ENCODE peak calls at places on chromosome 11, in four cellular contexts. V, A, J and H are unnamed samples.

GRCh38 chr11:46237248-46238077 is 40.0 kb upstream of the CREB3L1 start:
- DNase-seq in V (no peak), A (peak; percentile 90), J (peak; percentile 46), H (no peak)

GRCh38 chr11:81658722-81659121 is 1074.9 kb downstream of the FAM181B start:
- DNase-seq in V (no peak), A (peak; percentile 13), J (no peak), H (no peak)

GRCh38 chr11:32113200-32113599 is 22.3 kb downstream of the RCN1 start:
- DNase-seq in V (no peak), A (no peak), J (no peak), H (no peak)

GRCh38 chr11:68337399-68337835 is 25.0 kb downstream of the LRP5 start:
- DNase-seq in V (no peak), A (no peak), J (no peak), H (no peak)

GRCh38 chr11:2847511-2847910 is 38.1 kb downstream of the CDKN1C start:
- DNase-seq in V (no peak), A (no peak), J (no peak), H (no peak)

GRCh38 chr11:133928628-133929059 is 28.1 kb downstream of the IGSF9B start:
- DNase-seq in V (no peak), A (no peak), J (peak; percentile 68), H (no peak)

GRCh38 chr11:63590024-63590788 is 24.0 kb downstream of the PLAAT3 start:
- DNase-seq in V (no peak), A (no peak), J (no peak), H (no peak)

GRCh38 chr11:5476184-5476819 is 12.2 kb upstream of the OR52D1 start:
- DNase-seq in V (peak; percentile 17), A (peak; percentile 65), J (peak; percentile 27), H (peak; percentile 59)

GRCh38 chr11:118607401-118608267 is at the start of gene PHLDB1:
- DNase-seq in V (peak; percentile 40), A (peak; percentile 61), J (peak; percentile 57), H (no peak)

GRCh38 chr11:85685820-85686459 is at the start of gene CCDC89:
- DNase-seq in V (no peak), A (peak; percentile 12), J (no peak), H (peak; percentile 16)

GRCh38 chr11:57325735-57326048 is 940 bp upstream of the TNKS1BP1 start:
- DNase-seq in V (no peak), A (peak; percentile 37), J (no peak), H (peak; percentile 83)

GRCh38 chr11:66289548-66290331 is 797 bp upstream of the YIF1A start:
- DNase-seq in V (peak; percentile 73), A (no peak), J (peak; percentile 68), H (no peak)

GRCh38 chr11:130095326-130095725 is 25.6 kb downstream of the APLP2 start:
- DNase-seq in V (no peak), A (no peak), J (no peak), H (no peak)
- H3K4me3 ChIP-seq in V (no peak overlapping the region), A (no peak overlapping the region), J (no peak overlapping the region), H (no peak overlapping the region)

GRCh38 chr11:69698362-69698761 is 5.5 kb downstream of the FGF19 start:
- DNase-seq in V (no peak), A (no peak), J (no peak), H (no peak)
- H3K27ac ChIP-seq in V (no peak overlapping the region), A (no peak overlapping the region), J (no peak overlapping the region), H (no peak overlapping the region)

GRCh38 chr11:70745451-70745850 is 347.1 kb downstream of the CTTN start:
- DNase-seq in V (no peak), A (no peak), J (no peak), H (no peak)
- H3K9me3 ChIP-seq in V (no peaks in the 10 kb centered on the region), A (peaks cover 19% of the 10 kb centered on the region), J (no peaks in the 10 kb centered on the region), H (no peaks in the 10 kb centered on the region)

GRCh38 chr11:20597924-20598484 is 1.4 kb upstream of the SLC6A5 start:
- DNase-seq in V (no peak), A (no peak), J (no peak), H (no peak)
- H3K4me3 ChIP-seq in V (no peak overlapping the region), A (peak overlapping the region; percentile 27), J (no peak overlapping the region), H (no peak overlapping the region)

GRCh38 chr11:47331454-47332302 is 20.8 kb downstream of the MYBPC3 start:
- DNase-seq in V (no peak), A (no peak), J (no peak), H (peak; percentile 78)

GRCh38 chr11:47333526-47333845 is 19.0 kb downstream of the MYBPC3 start:
- DNase-seq in V (no peak), A (no peak), J (no peak), H (no peak)

GRCh38 chr11:47332303-47332711 is 20.2 kb downstream of the MYBPC3 start:
- DNase-seq in V (no peak), A (no peak), J (no peak), H (no peak)

GRCh38 chr11:47333886-47334443 is 18.5 kb downstream of the MYBPC3 start:
- DNase-seq in V (no peak), A (no peak), J (no peak), H (no peak)

GRCh38 chr11:47332791-47333525 is 19.5 kb downstream of the MYBPC3 start:
- DNase-seq in V (no peak), A (no peak), J (no peak), H (no peak)
- H3K27ac ChIP-seq in V (no peak overlapping the region), A (no peak overlapping the region), J (no peak overlapping the region), H (no peak overlapping the region)

GRCh38 chr11:77789731-77790476 is 30.6 kb downstream of the RSF1 start:
- DNase-seq in V (no peak), A (no peak), J (no peak), H (no peak)
- H3K9me3 ChIP-seq in V (no peaks in the 10 kb centered on the region), A (peaks cover 9% of the 10 kb centered on the region), J (no peaks in the 10 kb centered on the region), H (no peaks in the 10 kb centered on the region)

GRCh38 chr11:10455637-10456487 is 798 bp downstream of the AMPD3 start:
- DNase-seq in V (peak; percentile 91), A (peak; percentile 44), J (peak; percentile 74), H (peak; percentile 75)
- H3K4me3 ChIP-seq in V (peak overlapping the region; percentile 40), A (peak overlapping the region; percentile 36), J (peak overlapping the region; percentile 52), H (no peak overlapping the region)

DNA sequence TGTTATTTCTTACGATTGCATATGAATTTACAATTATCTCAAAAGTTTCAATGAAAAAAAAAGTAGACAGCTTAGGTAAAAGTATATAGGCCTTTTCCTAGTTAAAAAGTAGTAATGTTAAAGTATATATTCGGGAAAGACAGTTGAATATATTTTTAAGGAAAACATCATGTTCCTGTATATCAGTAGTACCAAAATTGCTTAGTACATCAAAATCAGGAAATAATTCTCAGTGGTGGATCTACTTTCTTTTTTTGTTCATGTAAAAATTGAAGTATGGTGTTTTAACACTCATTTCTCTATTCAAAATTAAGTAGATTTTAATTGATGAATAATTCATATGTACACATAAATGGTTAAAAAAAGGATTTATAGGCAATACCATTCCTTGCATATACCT is 73.9 kb downstream of the USP47 start:
- DNase-seq in V (no peak), A (no peak), J (no peak), H (no peak)
- H3K27ac ChIP-seq in V (no peak overlapping the region), A (no peak overlapping the region), J (no peak overlapping the region), H (no peak overlapping the region)

GRCh38 chr11:58740447-58740846 is 8.7 kb upstream of the GLYAT start:
- DNase-seq in V (no peak), A (no peak), J (no peak), H (no peak)

GRCh38 chr11:58742981-58743880 is 11.5 kb upstream of the GLYAT start:
- DNase-seq in V (no peak), A (peak; percentile 8), J (no peak), H (no peak)

GRCh38 chr11:58742140-58742539 is 10.4 kb upstream of the GLYAT start:
- DNase-seq in V (no peak), A (no peak), J (no peak), H (no peak)

GRCh38 chr11:58741127-58741526 is 9.4 kb upstream of the GLYAT start:
- DNase-seq in V (no peak), A (no peak), J (no peak), H (no peak)

GRCh38 chr11:58739725-58740430 is 8.1 kb upstream of the GLYAT start:
- DNase-seq in V (no peak), A (no peak), J (no peak), H (no peak)
- H3K9me3 ChIP-seq in V (no peaks in the 10 kb centered on the region), A (no peaks in the 10 kb centered on the region), J (no peaks in the 10 kb centered on the region), H (no peaks in the 10 kb centered on the region)

DNA sequence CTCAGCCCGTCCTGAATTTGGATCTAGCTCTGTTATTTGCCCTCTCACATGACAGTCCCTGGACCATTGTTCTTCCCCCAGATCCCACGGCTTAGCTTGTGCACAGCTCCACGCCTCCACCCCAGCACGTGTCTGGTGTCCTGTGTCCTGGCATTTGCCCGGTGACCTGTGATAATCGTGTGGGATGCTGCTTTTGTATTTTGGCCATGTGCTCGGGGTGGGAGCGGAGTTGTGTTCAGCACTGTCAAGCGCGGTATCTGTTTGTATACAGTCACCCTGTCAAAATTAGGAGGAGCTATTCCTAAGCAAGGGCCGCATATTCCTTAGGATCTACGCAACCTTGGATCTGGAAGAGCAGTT is 11.9 kb downstream of the ADAMTS8 start:
- DNase-seq in V (no peak), A (no peak), J (no peak), H (no peak)
- H3K4me3 ChIP-seq in V (no peak overlapping the region), A (no peak overlapping the region), J (no peak overlapping the region), H (no peak overlapping the region)